ENCODE peak calls at places on chromosome 4, in ten cellular contexts. I is Karpas-422, R is K562, C is IMR-90, F is colonic mucosa, M is neural progenitor cell, W is mammary epithelial cell, O is endodermal cell, G is SK-N-MC, S is PC-3. L is an unnamed sample.

GRCh38 chr4:3419836-3420605 is 21.7 kb upstream of the HGFAC start:
- DNase-seq in I (no peak), C (no peak), W (no peak), S (no peak), F (no peak), G (no peak), M (no peak), O (peak; percentile 32), R (no peak), L (no peak)

GRCh38 chr4:180057891-180058643 is 2185.1 kb upstream of the TENM3 start:
- DNase-seq in R (no peak), I (no peak), W (peak; percentile 12), M (peak; percentile 61), G (no peak), C (no peak), O (peak; percentile 86), F (peak; percentile 42), S (no peak), L (peak; percentile 62)

GRCh38 chr4:180560896-180561295 is 1682.3 kb upstream of the TENM3 start:
- DNase-seq in R (no peak), M (no peak), I (no peak), W (peak; percentile 42), F (no peak), G (no peak), S (peak; percentile 23), C (peak; percentile 60), O (no peak), L (peak; percentile 88)

GRCh38 chr4:186227221-186227620 is at the start of gene KLKB1:
- DNase-seq in S (no peak), F (no peak), R (no peak), W (no peak), I (no peak), M (no peak), G (no peak), C (no peak), O (no peak), L (peak; percentile 7)

GRCh38 chr4:6885953-6886557 is 23.6 kb upstream of the TBC1D14 start:
- DNase-seq in F (peak; percentile 37), G (no peak), W (peak; percentile 46), O (no peak), C (peak; percentile 66), S (peak; percentile 15), M (no peak), R (no peak), I (peak; percentile 61), L (peak; percentile 60)

GRCh38 chr4:82715731-82716617 is 82.6 kb downstream of the SCD5 start:
- DNase-seq in I (no peak), R (no peak), G (no peak), S (no peak), M (no peak), F (no peak), O (peak; percentile 87), C (peak; percentile 70), W (peak; percentile 82), L (peak; percentile 55)

GRCh38 chr4:35080799-35081198 is 1163.5 kb downstream of the ARAP2 start:
- DNase-seq in F (no peak), R (no peak), G (no peak), O (no peak), I (no peak), S (no peak), M (no peak), W (no peak), C (no peak), L (no peak)

GRCh38 chr4:144575181-144575580 is 70.8 kb upstream of the HHIP start:
- DNase-seq in O (no peak), R (no peak), S (peak; percentile 10), G (no peak), W (no peak), C (no peak), I (no peak), M (no peak), F (no peak), L (peak; percentile 19)

GRCh38 chr4:82989567-82990429 is 20.8 kb downstream of the LIN54 start:
- DNase-seq in S (no peak), O (no peak), I (no peak), C (peak; percentile 31), F (no peak), R (no peak), W (no peak), G (no peak), M (no peak), L (peak; percentile 49)

GRCh38 chr4:20997886-20998285 is 297.6 kb downstream of the PACRGL start:
- DNase-seq in S (no peak), F (no peak), C (no peak), M (no peak), W (no peak), G (no peak), I (no peak), O (no peak), R (no peak), L (no peak)

GRCh38 chr4:78726575-78726974 is 49.6 kb upstream of the BMP2K start:
- DNase-seq in S (no peak), F (no peak), C (no peak), O (no peak), M (no peak), G (no peak), I (no peak), W (no peak), R (no peak), L (no peak)

GRCh38 chr4:91488946-91489345 is 814.8 kb upstream of the GRID2 start:
- DNase-seq in I (peak; percentile 25), M (no peak), R (no peak), C (no peak), G (no peak), W (no peak), S (no peak), F (no peak), O (no peak), L (no peak)

GRCh38 chr4:82733636-82734035 is 65.0 kb downstream of the SCD5 start:
- DNase-seq in S (peak; percentile 67), M (no peak), W (peak; percentile 92), R (no peak), O (no peak), C (peak; percentile 93), I (no peak), G (no peak), F (no peak), L (peak; percentile 33)

GRCh38 chr4:129063640-129064039 is 29.7 kb downstream of the SCLT1 start:
- DNase-seq in I (no peak), M (no peak), O (no peak), S (peak; percentile 74), R (no peak), F (no peak), W (peak; percentile 3), C (no peak), G (no peak), L (no peak)

GRCh38 chr4:168765726-168766125 is 244.3 kb downstream of the CBR4 start:
- DNase-seq in S (peak; percentile 82), W (peak; percentile 75), M (no peak), I (no peak), F (peak; percentile 79), O (no peak), C (peak; percentile 38), G (no peak), R (no peak), L (peak; percentile 68)

GRCh38 chr4:25467843-25468242 is 90.8 kb downstream of the ANAPC4 start:
- DNase-seq in R (no peak), C (no peak), G (no peak), S (no peak), O (no peak), F (no peak), W (no peak), I (no peak), M (no peak), L (no peak)

GRCh38 chr4:7854697-7855370 is 84.8 kb downstream of the AFAP1 start:
- DNase-seq in F (no peak), G (no peak), O (no peak), S (no peak), I (no peak), M (no peak), W (peak; percentile 35), R (no peak), C (no peak), L (no peak)

GRCh38 chr4:74444891-74445642 is at the start of gene AREG:
- DNase-seq in W (peak; percentile 92), O (peak; percentile 93), I (peak; percentile 85), G (no peak), M (peak; percentile 78), S (peak; percentile 68), C (peak; percentile 41), F (peak; percentile 90), R (peak; percentile 81), L (peak; percentile 74)
- H3K9ac ChIP-seq in W (peak within 1 kb of the TSS; percentile 100), O (no peak within 1 kb of the TSS), I (peak within 1 kb of the TSS; percentile 49), G (peak within 1 kb of the TSS; percentile 29), M (no peak within 1 kb of the TSS), S (peak within 1 kb of the TSS; percentile 91), C (peak within 1 kb of the TSS; percentile 57), F (peak within 1 kb of the TSS; percentile 83), R (peak within 1 kb of the TSS; percentile 67), L (peak within 1 kb of the TSS; percentile 80)

DNA sequence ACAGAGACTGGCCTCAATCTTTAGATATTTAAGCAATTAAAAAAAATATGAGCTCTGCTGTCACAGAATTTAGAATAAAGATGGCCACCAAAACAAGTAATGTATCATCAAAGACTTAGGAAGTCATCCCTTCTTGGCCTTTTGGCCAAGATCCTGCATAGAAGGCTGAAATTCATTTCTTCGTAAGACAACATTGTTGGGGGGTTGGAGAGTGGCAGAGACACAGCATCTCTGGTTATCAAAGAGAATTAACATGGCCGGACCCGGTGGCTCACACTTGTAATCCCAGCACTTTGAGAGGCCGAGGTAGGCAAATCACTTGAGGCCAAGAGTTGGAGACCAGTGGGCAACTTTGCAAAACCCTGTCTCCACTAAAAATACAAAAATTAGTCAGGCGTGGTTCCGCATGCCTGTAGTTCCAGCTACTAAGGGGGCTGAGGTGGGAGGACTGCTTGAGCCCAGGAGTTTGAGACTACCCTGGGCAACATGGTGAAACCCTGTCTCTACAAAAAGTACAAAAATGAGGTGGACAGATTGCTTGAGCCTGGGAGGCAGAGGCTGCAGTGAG is 4.0 kb downstream of the PPM1K start:
- DNase-seq in G (no peak), O (no peak), R (no peak), S (no peak), C (no peak), I (peak; percentile 89), W (no peak), F (no peak), M (no peak), L (no peak)
- H3K9me3 ChIP-seq in G (no peaks in the 10 kb centered on the region), O (peaks cover 56% of the 10 kb centered on the region), R (no peaks in the 10 kb centered on the region), S (no peaks in the 10 kb centered on the region), C (peaks cover 4% of the 10 kb centered on the region), I (no peaks in the 10 kb centered on the region), W (no peaks in the 10 kb centered on the region), F (no peaks in the 10 kb centered on the region), M (no peaks in the 10 kb centered on the region), L (peaks cover 4% of the 10 kb centered on the region)

GRCh38 chr4:133467290-133467947 is 318.3 kb downstream of the PCDH10 start:
- DNase-seq in S (no peak), R (no peak), M (no peak), F (no peak), W (no peak), O (no peak), G (no peak), C (no peak), I (no peak), L (no peak)
- H3K9ac ChIP-seq in S (no peak overlapping the region), R (no peak overlapping the region), M (no peak overlapping the region), F (no peak overlapping the region), W (no peak overlapping the region), O (no peak overlapping the region), G (no peak overlapping the region), C (no peak overlapping the region), I (no peak overlapping the region), L (no peak overlapping the region)

DNA sequence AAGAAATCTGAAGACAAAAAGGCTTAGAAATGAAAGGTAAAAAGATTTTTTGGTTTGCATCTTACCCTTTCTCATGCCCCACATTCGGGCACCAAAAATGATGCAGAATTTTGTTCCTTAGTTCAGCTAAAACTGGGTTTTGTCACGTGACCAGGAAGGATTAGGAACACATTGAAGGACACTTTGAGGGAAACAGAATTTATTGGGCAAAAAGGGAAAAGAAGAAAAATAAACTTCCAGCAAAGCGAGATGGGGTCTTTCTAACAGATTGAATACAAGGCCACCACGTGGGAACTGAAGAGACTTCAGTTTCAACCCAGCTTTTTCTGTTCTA is 81.3 kb upstream of the SMARCA5 start:
- DNase-seq in M (no peak), G (no peak), O (no peak), S (no peak), R (no peak), I (no peak), W (no peak), C (no peak), F (no peak), L (no peak)
- H3K9me3 ChIP-seq in M (no peaks in the 10 kb centered on the region), G (peaks cover 4% of the 10 kb centered on the region), O (peaks cover 22% of the 10 kb centered on the region), S (peaks cover 8% of the 10 kb centered on the region), R (peaks cover 5% of the 10 kb centered on the region), I (peaks cover 3% of the 10 kb centered on the region), W (no peaks in the 10 kb centered on the region), C (peaks cover 7% of the 10 kb centered on the region), F (no peaks in the 10 kb centered on the region), L (peaks cover 13% of the 10 kb centered on the region)